ENCODE peak calls at places on chromosomes 5 and 9, in six cellular contexts. F, G, X, L, S and K are unnamed samples.

GRCh38 chr5:67286006-67286405 is 89.4 kb upstream of the CD180 start:
- DNase-seq in F (no peak), L (no peak), X (no peak), S (no peak), G (no peak), K (no peak)

GRCh38 chr9:37424204-37424685 is 1.7 kb downstream of the GRHPR start:
- DNase-seq in F (no peak), X (peak), L (no peak), G (no peak), S (no peak), K (no peak)

GRCh38 chr9:87659534-87660419 is 66.1 kb upstream of the CTSL start:
- DNase-seq in S (no peak), F (no peak), X (no peak), L (no peak), G (no peak), K (no peak)

GRCh38 chr9:37429441-37430285 is 7.2 kb downstream of the GRHPR start:
- DNase-seq in S (no peak), F (no peak), X (no peak), L (no peak), G (no peak), K (no peak)

GRCh38 chr5:148457183-148457620 is 73.4 kb downstream of the FBXO38 start:
- DNase-seq in L (peak), F (no peak), S (peak), X (no peak), G (no peak), K (no peak)

GRCh38 chr5:58314356-58315045 is 145.4 kb downstream of the PLK2 start:
- DNase-seq in F (no peak), S (no peak), X (no peak), G (no peak), L (peak), K (no peak)

GRCh38 chr5:1334831-1335539 is 9.9 kb downstream of the CLPTM1L start:
- DNase-seq in X (no peak), F (no peak), G (no peak), L (no peak), S (no peak), K (no peak)

GRCh38 chr5:133729800-133730199 is 117.5 kb upstream of the FSTL4 start:
- DNase-seq in F (no peak), L (no peak), S (no peak), X (no peak), G (no peak), K (no peak)

GRCh38 chr5:153352685-153353219 is 137.7 kb upstream of the GRIA1 start:
- DNase-seq in L (no peak), G (peak), F (no peak), S (no peak), X (no peak), K (no peak)

GRCh38 chr9:130845901-130846381 is 10.9 kb downstream of the ABL1 start:
- DNase-seq in G (no peak), X (no peak), F (peak), L (peak), S (peak), K (peak)

GRCh38 chr5:430214-430925 is 12.6 kb upstream of the EXOC3 start:
- DNase-seq in G (no peak), L (no peak), S (no peak), F (no peak), X (no peak), K (no peak)

GRCh38 chr5:180172447-180173197 is 36.4 kb downstream of the RASGEF1C start:
- DNase-seq in X (peak), G (no peak), L (no peak), S (peak), F (no peak), K (no peak)

GRCh38 chr5:31847354-31847753 is 208.4 kb downstream of the PDZD2 start:
- DNase-seq in G (no peak), S (no peak), F (no peak), X (no peak), L (no peak), K (no peak)

GRCh38 chr9:68501159-68501506 is 39.5 kb downstream of the TMEM252 start:
- DNase-seq in S (no peak), F (peak), L (no peak), X (no peak), G (no peak), K (no peak)

GRCh38 chr5:91255396-91256141 is 127.5 kb downstream of the ARRDC3 start:
- DNase-seq in S (no peak), G (no peak), F (no peak), L (no peak), X (no peak), K (no peak)

GRCh38 chr9:14352549-14352948 is 38.6 kb upstream of the NFIB start:
- DNase-seq in G (no peak), X (peak), L (no peak), S (peak), F (no peak), K (no peak)

GRCh38 chr9:3012245-3012644 is 168.3 kb upstream of the PUM3 start:
- DNase-seq in X (no peak), L (no peak), S (no peak), G (no peak), F (no peak), K (no peak)

GRCh38 chr9:125429476-125430160 is 168.0 kb downstream of the GAPVD1 start:
- DNase-seq in F (no peak), L (no peak), G (no peak), S (no peak), X (no peak), K (no peak)

GRCh38 chr5:126119894-126120442 is 303.2 kb upstream of the GRAMD2B start:
- DNase-seq in G (no peak), S (no peak), F (no peak), L (no peak), X (no peak), K (no peak)

GRCh38 chr5:127011151-127011550 is 19.2 kb downstream of the MARCHF3 start:
- DNase-seq in F (peak), G (no peak), L (no peak), S (no peak), X (no peak), K (no peak)

GRCh38 chr9:129685220-129685932 is 19.9 kb downstream of the PRRX2 start:
- DNase-seq in G (no peak), F (peak), L (peak), X (no peak), S (no peak), K (no peak)

GRCh38 chr9:127161081-127161621 is 38.7 kb upstream of the ANGPTL2 start:
- DNase-seq in L (no peak), F (no peak), S (no peak), X (no peak), G (no peak), K (no peak)

GRCh38 chr5:167678457-167678856 is 613.0 kb upstream of the WWC1 start:
- DNase-seq in L (no peak), S (no peak), F (no peak), G (no peak), X (no peak), K (no peak)

GRCh38 chr5:146967646-146968045 is 89.1 kb upstream of the PPP2R2B start:
- DNase-seq in X (no peak), L (no peak), G (no peak), F (no peak), S (no peak), K (no peak)

GRCh38 chr9:111484564-111484878 is 338 bp upstream of the ECPAS start:
- DNase-seq in G (no peak), F (peak), L (no peak), S (no peak), X (no peak), K (no peak)

GRCh38 chr9:114172981-114173833 is 17.9 kb downstream of the COL27A1 start:
- DNase-seq in G (no peak), L (no peak), S (no peak), X (peak), F (peak), K (no peak)

GRCh38 chr9:68704804-68705635 is at the start of gene PIP5K1B:
- DNase-seq in F (peak), G (no peak), L (peak), S (peak), X (peak), K (peak)

GRCh38 chr9:86730165-86730928 is 217.0 kb downstream of the GAS1 start:
- DNase-seq in G (no peak), F (peak), S (no peak), X (no peak), L (no peak), K (no peak)

GRCh38 chr5:103425686-103426454 is 136.7 kb downstream of the NUDT12 start:
- DNase-seq in G (no peak), L (no peak), F (peak), S (no peak), X (no peak), K (no peak)

GRCh38 chr5:103428923-103429322 is 133.7 kb downstream of the NUDT12 start:
- DNase-seq in S (no peak), X (no peak), F (no peak), L (no peak), G (no peak), K (no peak)

GRCh38 chr5:103424453-103425205 is 138.0 kb downstream of the NUDT12 start:
- DNase-seq in S (no peak), G (no peak), L (no peak), F (peak), X (no peak), K (no peak)

GRCh38 chr5:103427326-103427725 is 135.3 kb downstream of the NUDT12 start:
- DNase-seq in G (no peak), X (no peak), L (no peak), F (no peak), S (no peak), K (no peak)

GRCh38 chr5:103428411-103428871 is 134.1 kb downstream of the NUDT12 start:
- DNase-seq in S (no peak), F (peak), G (no peak), X (peak), L (no peak), K (no peak)
- TF ChIP-seq SMC3 in S (no peak), F (no peak), G (no peak), X (no peak), L (no peak), K (no peak)

DNA sequence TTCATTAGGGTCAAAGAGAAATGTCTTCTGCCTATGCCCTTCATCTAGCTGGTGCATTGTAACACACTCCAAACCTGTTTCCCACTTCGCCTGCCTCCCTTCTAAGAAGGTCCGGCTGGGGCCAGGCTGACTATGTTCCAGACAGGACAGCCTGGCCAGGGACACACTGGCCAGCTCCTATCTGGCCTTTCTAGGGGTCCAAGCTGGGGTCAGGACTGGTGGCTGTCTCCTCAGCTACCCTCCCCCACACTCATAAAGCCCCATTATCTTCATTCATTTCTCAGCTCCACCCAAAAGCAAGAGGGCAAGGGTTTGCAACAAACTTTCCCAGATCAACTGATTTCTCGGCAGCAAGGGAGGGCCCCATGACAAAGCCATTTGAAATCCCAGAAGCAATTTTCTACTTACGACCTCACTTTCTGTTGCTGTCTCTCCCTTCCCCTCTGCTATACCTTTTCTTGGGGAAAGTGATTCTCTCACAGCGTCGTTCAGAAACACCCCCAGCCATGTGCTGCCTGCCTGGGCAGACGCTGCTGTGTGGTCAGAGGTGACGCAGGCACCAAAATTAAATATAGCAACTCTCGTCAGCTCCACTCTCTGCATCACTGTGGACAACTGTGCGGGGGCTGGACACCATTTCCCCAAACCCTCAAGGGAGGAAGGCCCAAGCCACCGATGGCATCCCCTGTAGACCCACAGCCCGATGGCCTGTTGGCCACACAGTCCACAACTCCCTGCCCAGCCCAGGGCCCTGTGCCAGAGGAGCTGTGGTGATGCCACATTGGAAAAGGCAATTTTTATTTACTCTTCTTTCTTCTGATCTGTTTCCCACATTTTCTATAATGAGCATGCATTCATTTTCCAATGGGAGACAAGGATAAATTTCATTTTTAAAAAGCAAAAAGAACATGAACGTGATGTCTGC is 6.1 kb downstream of the IL13 start:
- DNase-seq in F (no peak), G (peak), S (no peak), L (no peak), X (no peak), K (peak)
- TF ChIP-seq SMC3 in F (no peak), G (peak), S (no peak), L (no peak), X (no peak), K (no peak)

DNA sequence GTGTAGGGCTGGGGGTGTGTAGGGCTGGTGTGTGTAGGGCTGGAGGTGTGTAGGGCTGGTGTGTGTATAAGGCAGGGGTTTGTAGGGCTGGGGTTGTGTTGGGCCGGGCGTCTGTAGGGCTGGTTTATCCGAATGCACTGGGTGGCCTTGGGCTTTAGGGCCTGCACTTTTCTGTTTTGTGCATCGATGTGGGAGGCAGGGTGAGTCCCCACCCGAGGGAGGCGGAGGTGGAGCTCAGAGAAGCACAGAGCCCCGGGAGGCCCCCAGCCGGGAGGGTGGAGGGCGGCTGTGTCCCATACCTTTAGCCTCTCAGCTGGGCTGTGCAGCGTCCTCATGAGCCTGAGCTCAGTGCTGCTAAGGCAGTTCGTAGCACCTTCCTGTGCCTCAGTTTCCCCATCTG is 13.5 kb downstream of the COL5A1 start:
- DNase-seq in L (no peak), G (no peak), S (no peak), F (no peak), X (no peak), K (no peak)
- TF ChIP-seq SMC3 in L (no peak), G (no peak), S (no peak), F (no peak), X (no peak), K (no peak)

GRCh38 chr9:120477534-120478001 is 102.4 kb downstream of the CDK5RAP2 start:
- DNase-seq in S (peak), G (no peak), F (peak), X (peak), L (peak), K (peak)
- TF ChIP-seq SMC3 in S (peak), G (peak), F (peak), X (peak), L (peak), K (peak)

DNA sequence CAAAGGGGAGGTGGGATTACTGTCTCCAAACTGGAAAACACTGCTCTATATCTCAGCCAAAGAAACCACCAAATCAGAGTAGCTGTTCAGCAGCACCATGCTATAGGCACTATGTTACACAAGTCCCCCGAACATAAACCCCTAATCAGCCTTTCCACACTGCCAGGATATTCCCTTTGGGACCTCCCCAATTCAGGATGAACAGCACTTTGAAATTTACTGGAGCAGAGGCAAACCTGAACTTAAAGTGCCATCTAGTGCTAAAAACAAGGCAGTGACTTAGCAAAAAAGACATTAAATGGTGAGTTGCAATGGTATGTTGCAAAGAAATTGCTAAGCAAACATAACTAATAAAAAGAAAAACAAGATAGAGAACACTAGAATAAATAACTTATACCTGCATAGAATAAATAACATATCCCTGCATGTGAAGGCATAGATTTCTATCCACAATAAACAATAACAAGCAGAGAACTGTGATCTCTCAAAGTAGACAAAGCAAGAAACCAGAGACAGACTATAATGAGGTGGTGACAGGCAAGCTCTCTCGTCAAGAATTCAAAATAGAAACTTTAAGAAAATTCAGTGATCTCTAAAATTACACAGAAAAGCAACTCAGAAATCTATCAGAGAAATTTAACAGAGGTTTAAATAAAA is 584.4 kb upstream of the ACO1 start:
- DNase-seq in S (no peak), F (no peak), X (peak), G (peak), L (peak), K (peak)
- TF ChIP-seq SMC3 in S (peak), F (peak), X (peak), G (peak), L (peak), K (no peak)

GRCh38 chr9:135551456-135551855 is 5.5 kb downstream of the OBP2A start:
- DNase-seq in X (no peak), F (no peak), G (no peak), L (no peak), S (no peak), K (no peak)

GRCh38 chr9:135550344-135550918 is 4.5 kb downstream of the OBP2A start:
- DNase-seq in S (no peak), L (no peak), F (no peak), X (no peak), G (no peak), K (no peak)

GRCh38 chr9:135552698-135553161 is 6.8 kb downstream of the OBP2A start:
- DNase-seq in X (no peak), S (no peak), G (no peak), L (no peak), F (no peak), K (peak)

GRCh38 chr9:135552021-135552697 is 6.2 kb downstream of the OBP2A start:
- DNase-seq in L (no peak), F (no peak), S (no peak), X (no peak), G (no peak), K (no peak)

GRCh38 chr9:135551031-135551430 is 5.1 kb downstream of the OBP2A start:
- DNase-seq in G (no peak), F (no peak), S (no peak), X (no peak), L (no peak), K (no peak)
- TF ChIP-seq SMC3 in G (no peak), F (no peak), S (no peak), X (no peak), L (no peak), K (no peak)